ENCODE peak calls at places on chromosomes 4 and X, in seven cellular contexts. One of them, this sample, is unnamed. For H3K4me1, the result is how much of the 10 kb centered on the place peaks cover.

GRCh38 chr4:91631335-91631734 is 672.4 kb upstream of the GRID2 start:
- DNase-seq in transverse colon: no peak
- DNase-seq in breast epithelium: no peak
- DNase-seq in HCT116: no peak
- DNase-seq in Panc1: no peak
- DNase-seq in GM23338: no peak
- DNase-seq in esophagus muscularis mucosa: no peak
- DNase-seq in this sample: no peak

GRCh38 chr4:151198748-151199147 is 78.2 kb upstream of the PRSS48 start:
- DNase-seq in GM23338: no peak
- DNase-seq in breast epithelium: no peak
- DNase-seq in esophagus muscularis mucosa: peak
- DNase-seq in HCT116: no peak
- DNase-seq in transverse colon: no peak
- DNase-seq in Panc1: no peak
- DNase-seq in this sample: no peak

GRCh38 chr4:20831746-20832145 is 131.5 kb downstream of the PACRGL start:
- DNase-seq in breast epithelium: no peak
- DNase-seq in Panc1: no peak
- DNase-seq in transverse colon: no peak
- DNase-seq in esophagus muscularis mucosa: no peak
- DNase-seq in HCT116: no peak
- DNase-seq in GM23338: no peak
- DNase-seq in this sample: no peak

GRCh38 chr4:1490011-1490905 is 84.0 kb upstream of the NKX1-1 start:
- DNase-seq in transverse colon: no peak
- DNase-seq in Panc1: no peak
- DNase-seq in HCT116: no peak
- DNase-seq in esophagus muscularis mucosa: no peak
- DNase-seq in GM23338: no peak
- DNase-seq in breast epithelium: no peak
- DNase-seq in this sample: no peak

GRCh38 chr4:92255920-92256244 is 47.9 kb upstream of the GRID2 start:
- DNase-seq in GM23338: no peak
- DNase-seq in breast epithelium: no peak
- DNase-seq in transverse colon: no peak
- DNase-seq in Panc1: no peak
- DNase-seq in HCT116: no peak
- DNase-seq in esophagus muscularis mucosa: no peak
- DNase-seq in this sample: no peak

GRCh38 chrX:10007604-10008003 is 40.4 kb downstream of the CLDN34 start:
- DNase-seq in esophagus muscularis mucosa: no peak
- DNase-seq in Panc1: no peak
- DNase-seq in GM23338: no peak
- DNase-seq in breast epithelium: no peak
- DNase-seq in HCT116: no peak
- DNase-seq in transverse colon: no peak
- DNase-seq in this sample: no peak

GRCh38 chr4:169410839-169411770 is 140.3 kb upstream of the SH3RF1 start:
- DNase-seq in HCT116: no peak
- DNase-seq in esophagus muscularis mucosa: no peak
- DNase-seq in Panc1: no peak
- DNase-seq in GM23338: peak
- DNase-seq in transverse colon: peak
- DNase-seq in breast epithelium: peak
- DNase-seq in this sample: no peak

GRCh38 chr4:161486454-161486853 is 677.3 kb downstream of the FSTL5 start:
- DNase-seq in GM23338: no peak
- DNase-seq in transverse colon: no peak
- DNase-seq in Panc1: no peak
- DNase-seq in breast epithelium: no peak
- DNase-seq in HCT116: no peak
- DNase-seq in esophagus muscularis mucosa: no peak
- DNase-seq in this sample: no peak

GRCh38 chr4:69497081-69497480 is 1.4 kb upstream of the UGT2B4 start:
- DNase-seq in breast epithelium: no peak
- DNase-seq in Panc1: no peak
- DNase-seq in GM23338: no peak
- DNase-seq in HCT116: no peak
- DNase-seq in esophagus muscularis mucosa: no peak
- DNase-seq in transverse colon: no peak
- DNase-seq in this sample: no peak

GRCh38 chr4:2798399-2799301 is 5.8 kb downstream of the SH3BP2 start:
- DNase-seq in breast epithelium: peak
- DNase-seq in GM23338: no peak
- DNase-seq in Panc1: no peak
- DNase-seq in esophagus muscularis mucosa: no peak
- DNase-seq in HCT116: no peak
- DNase-seq in transverse colon: peak
- DNase-seq in this sample: peak

GRCh38 chr4:20760053-20760452 is 59.8 kb downstream of the PACRGL start:
- DNase-seq in esophagus muscularis mucosa: no peak
- DNase-seq in breast epithelium: no peak
- DNase-seq in Panc1: no peak
- DNase-seq in HCT116: no peak
- DNase-seq in GM23338: peak
- DNase-seq in transverse colon: no peak
- DNase-seq in this sample: no peak

GRCh38 chr4:3407171-3407771 is 34.5 kb upstream of the HGFAC start:
- DNase-seq in breast epithelium: no peak
- DNase-seq in GM23338: no peak
- DNase-seq in HCT116: no peak
- DNase-seq in Panc1: no peak
- DNase-seq in esophagus muscularis mucosa: no peak
- DNase-seq in transverse colon: no peak
- DNase-seq in this sample: peak

GRCh38 chr4:89226665-89227572 is 80.7 kb downstream of the GPRIN3 start:
- DNase-seq in esophagus muscularis mucosa: no peak
- DNase-seq in breast epithelium: peak
- DNase-seq in transverse colon: peak
- DNase-seq in HCT116: peak
- DNase-seq in Panc1: peak
- DNase-seq in GM23338: peak
- DNase-seq in this sample: no peak

GRCh38 chrX:6909396-6909795 is 238.1 kb upstream of the STS start:
- DNase-seq in Panc1: no peak
- DNase-seq in esophagus muscularis mucosa: no peak
- DNase-seq in HCT116: no peak
- DNase-seq in breast epithelium: no peak
- DNase-seq in GM23338: no peak
- DNase-seq in transverse colon: no peak
- DNase-seq in this sample: no peak

GRCh38 chr4:85474356-85474755 is 594 bp upstream of the ARHGAP24 start:
- DNase-seq in breast epithelium: no peak
- DNase-seq in GM23338: no peak
- DNase-seq in esophagus muscularis mucosa: no peak
- DNase-seq in HCT116: no peak
- DNase-seq in Panc1: no peak
- DNase-seq in transverse colon: no peak
- DNase-seq in this sample: no peak

GRCh38 chr4:85475631-85476233 is 782 bp downstream of the ARHGAP24 start:
- DNase-seq in transverse colon: no peak
- DNase-seq in breast epithelium: no peak
- DNase-seq in Panc1: no peak
- DNase-seq in GM23338: no peak
- DNase-seq in esophagus muscularis mucosa: no peak
- DNase-seq in HCT116: no peak
- DNase-seq in this sample: no peak

GRCh38 chr4:85477538-85477937 is 2.6 kb downstream of the ARHGAP24 start:
- DNase-seq in GM23338: no peak
- DNase-seq in HCT116: no peak
- DNase-seq in transverse colon: no peak
- DNase-seq in Panc1: no peak
- DNase-seq in esophagus muscularis mucosa: no peak
- DNase-seq in breast epithelium: no peak
- DNase-seq in this sample: no peak

GRCh38 chr4:85478576-85478975 is 3.6 kb downstream of the ARHGAP24 start:
- DNase-seq in breast epithelium: no peak
- DNase-seq in transverse colon: no peak
- DNase-seq in GM23338: no peak
- DNase-seq in Panc1: no peak
- DNase-seq in esophagus muscularis mucosa: no peak
- DNase-seq in HCT116: no peak
- DNase-seq in this sample: no peak

GRCh38 chr4:85474818-85475630 is at the start of gene ARHGAP24:
- DNase-seq in HCT116: peak
- DNase-seq in breast epithelium: peak
- DNase-seq in esophagus muscularis mucosa: peak
- DNase-seq in GM23338: peak
- DNase-seq in transverse colon: peak
- DNase-seq in Panc1: no peak
- DNase-seq in this sample: peak
- TF ChIP-seq POLR2AphosphoS5 in HCT116: peak
- TF ChIP-seq POLR2AphosphoS5 in breast epithelium: peak
- TF ChIP-seq POLR2AphosphoS5 in esophagus muscularis mucosa: peak
- TF ChIP-seq POLR2AphosphoS5 in GM23338: no peak
- TF ChIP-seq POLR2AphosphoS5 in transverse colon: peak
- TF ChIP-seq POLR2AphosphoS5 in Panc1: peak
- TF ChIP-seq POLR2AphosphoS5 in this sample: peak

GRCh38 chr4:13616597-13616996 is 10.9 kb downstream of the BOD1L1 start:
- DNase-seq in breast epithelium: no peak
- DNase-seq in esophagus muscularis mucosa: no peak
- DNase-seq in HCT116: no peak
- DNase-seq in Panc1: no peak
- DNase-seq in GM23338: no peak
- DNase-seq in transverse colon: no peak
- DNase-seq in this sample: no peak

GRCh38 chr4:13612569-13612968 is 15.0 kb downstream of the BOD1L1 start:
- DNase-seq in esophagus muscularis mucosa: no peak
- DNase-seq in transverse colon: no peak
- DNase-seq in Panc1: no peak
- DNase-seq in GM23338: peak
- DNase-seq in HCT116: no peak
- DNase-seq in breast epithelium: no peak
- DNase-seq in this sample: no peak

GRCh38 chr4:13617801-13618200 is 9.7 kb downstream of the BOD1L1 start:
- DNase-seq in esophagus muscularis mucosa: no peak
- DNase-seq in breast epithelium: no peak
- DNase-seq in transverse colon: no peak
- DNase-seq in HCT116: no peak
- DNase-seq in GM23338: no peak
- DNase-seq in Panc1: no peak
- DNase-seq in this sample: no peak

GRCh38 chr4:13618212-13618806 is 9.2 kb downstream of the BOD1L1 start:
- DNase-seq in breast epithelium: no peak
- DNase-seq in esophagus muscularis mucosa: no peak
- DNase-seq in GM23338: no peak
- DNase-seq in Panc1: no peak
- DNase-seq in HCT116: no peak
- DNase-seq in transverse colon: no peak
- DNase-seq in this sample: no peak

DNA sequence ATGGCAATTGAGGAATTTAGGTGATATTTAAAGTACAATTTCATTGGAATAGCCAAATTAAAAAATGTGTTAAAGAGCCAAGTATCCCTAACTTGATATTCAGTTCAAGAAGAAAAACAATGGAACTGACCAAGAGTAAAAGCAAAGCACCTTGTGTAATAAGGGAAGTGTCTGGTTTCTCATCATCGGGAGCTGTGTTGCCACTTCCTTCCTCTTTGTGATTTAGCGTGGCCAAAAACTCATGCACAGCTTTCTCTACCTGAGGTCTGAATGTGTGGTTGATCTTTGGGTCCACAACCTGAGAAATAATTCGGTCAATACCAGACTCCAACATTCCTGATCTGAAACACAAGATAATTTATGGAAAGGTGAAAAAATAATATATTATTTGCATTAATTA is 12.4 kb downstream of the BOD1L1 start:
- DNase-seq in Panc1: no peak
- DNase-seq in breast epithelium: no peak
- DNase-seq in GM23338: no peak
- DNase-seq in transverse colon: no peak
- DNase-seq in HCT116: no peak
- DNase-seq in esophagus muscularis mucosa: no peak
- DNase-seq in this sample: no peak
- H3K4me1 ChIP-seq in Panc1: under half
- H3K4me1 ChIP-seq in breast epithelium: under half
- H3K4me1 ChIP-seq in GM23338: under half
- H3K4me1 ChIP-seq in transverse colon: under half
- H3K4me1 ChIP-seq in HCT116: under half
- H3K4me1 ChIP-seq in esophagus muscularis mucosa: under half
- H3K4me1 ChIP-seq in this sample: half or more

GRCh38 chr4:183599284-183599683 is 59.7 kb downstream of the RWDD4 start:
- DNase-seq in esophagus muscularis mucosa: no peak
- DNase-seq in breast epithelium: no peak
- DNase-seq in HCT116: no peak
- DNase-seq in transverse colon: no peak
- DNase-seq in GM23338: no peak
- DNase-seq in Panc1: no peak
- DNase-seq in this sample: no peak
- TF ChIP-seq CTCF in esophagus muscularis mucosa: no peak
- TF ChIP-seq CTCF in breast epithelium: no peak
- TF ChIP-seq CTCF in HCT116: no peak
- TF ChIP-seq CTCF in transverse colon: no peak
- TF ChIP-seq CTCF in GM23338: no peak
- TF ChIP-seq CTCF in Panc1: no peak
- TF ChIP-seq CTCF in this sample: no peak

DNA sequence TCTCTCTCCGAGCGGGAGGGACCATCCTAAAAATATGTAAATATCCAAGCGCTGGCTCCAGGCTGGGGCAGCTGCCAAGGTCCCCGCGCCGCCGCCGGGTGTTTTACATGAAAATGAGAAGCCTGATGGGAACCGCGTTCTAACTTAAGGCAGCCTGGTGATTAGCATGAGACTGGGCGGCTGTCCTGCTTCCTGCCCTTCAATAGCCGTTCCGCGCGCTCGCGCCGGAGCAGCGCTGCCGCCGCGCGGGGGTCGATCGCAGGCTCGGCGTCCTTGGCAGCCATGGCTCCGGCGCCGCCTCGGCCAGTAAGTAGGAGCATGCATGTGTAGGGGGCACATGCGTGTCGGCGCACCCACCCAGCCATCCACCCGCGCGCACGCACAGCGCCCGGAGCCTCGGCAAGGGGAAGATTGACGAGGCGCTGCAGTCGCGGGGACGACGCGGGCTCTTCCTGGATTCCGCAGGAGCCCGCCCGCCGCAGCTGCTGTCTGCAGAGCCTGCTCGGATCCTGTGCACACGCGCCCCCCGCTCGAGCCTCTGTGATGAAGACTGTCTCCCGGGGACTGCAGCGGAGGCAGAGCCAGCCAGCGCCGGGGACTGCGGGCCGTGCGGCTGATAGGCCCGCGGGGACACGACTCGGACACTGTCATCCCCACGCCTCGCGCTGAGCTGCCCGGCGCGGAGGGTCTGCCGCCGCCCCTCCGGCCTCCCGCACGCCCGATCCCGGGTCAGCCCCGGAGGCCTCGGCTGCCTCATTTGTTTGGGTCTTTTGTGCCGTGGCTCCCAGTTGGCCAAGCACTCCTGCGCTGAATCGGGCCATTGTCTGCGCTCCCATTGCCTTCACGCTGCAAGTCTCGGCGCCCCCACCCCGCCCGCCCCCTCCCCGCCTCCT is 732 bp downstream of the STOX2 start:
- DNase-seq in HCT116: no peak
- DNase-seq in breast epithelium: no peak
- DNase-seq in transverse colon: peak
- DNase-seq in GM23338: peak
- DNase-seq in Panc1: no peak
- DNase-seq in esophagus muscularis mucosa: no peak
- DNase-seq in this sample: no peak
- TF ChIP-seq POLR2AphosphoS5 in HCT116: no peak
- TF ChIP-seq POLR2AphosphoS5 in breast epithelium: no peak
- TF ChIP-seq POLR2AphosphoS5 in transverse colon: no peak
- TF ChIP-seq POLR2AphosphoS5 in GM23338: peak
- TF ChIP-seq POLR2AphosphoS5 in Panc1: no peak
- TF ChIP-seq POLR2AphosphoS5 in esophagus muscularis mucosa: no peak
- TF ChIP-seq POLR2AphosphoS5 in this sample: no peak